ENCODE peak calls at places on chromosomes 12 and 14, in nine cellular contexts. One of them, this sample, is unnamed.

GRCh38 chr12:56326533-56326932 is 7.3 kb downstream of the PAN2 start:
- DNase-seq in occipital lobe: no peak
- DNase-seq in lung microvascular endothelial cell: no peak
- DNase-seq in SK-N-SH: no peak
- DNase-seq in WTC11: no peak
- DNase-seq in nucleus accumbens: no peak
- DNase-seq in NCI-H345: no peak
- DNase-seq in GM12865: no peak
- DNase-seq in hypothalamus: no peak
- DNase-seq in this sample: no peak

GRCh38 chr12:39935275-39935674 is 170.6 kb downstream of the SLC2A13 start:
- DNase-seq in NCI-H345: no peak
- DNase-seq in WTC11: no peak
- DNase-seq in occipital lobe: no peak
- DNase-seq in nucleus accumbens: no peak
- DNase-seq in SK-N-SH: no peak
- DNase-seq in hypothalamus: no peak
- DNase-seq in lung microvascular endothelial cell: no peak
- DNase-seq in GM12865: no peak
- DNase-seq in this sample: no peak

GRCh38 chr12:131511391-131511802 is 199.5 kb upstream of the SFSWAP start:
- DNase-seq in SK-N-SH: no peak
- DNase-seq in nucleus accumbens: no peak
- DNase-seq in NCI-H345: no peak
- DNase-seq in WTC11: no peak
- DNase-seq in GM12865: peak
- DNase-seq in lung microvascular endothelial cell: peak
- DNase-seq in occipital lobe: peak
- DNase-seq in hypothalamus: no peak
- DNase-seq in this sample: no peak

GRCh38 chr12:14772946-14773345 is 30.3 kb downstream of the WBP11 start:
- DNase-seq in lung microvascular endothelial cell: no peak
- DNase-seq in occipital lobe: no peak
- DNase-seq in nucleus accumbens: no peak
- DNase-seq in GM12865: no peak
- DNase-seq in WTC11: no peak
- DNase-seq in hypothalamus: no peak
- DNase-seq in SK-N-SH: no peak
- DNase-seq in NCI-H345: no peak
- DNase-seq in this sample: no peak

GRCh38 chr12:131001493-131001892 is 47.8 kb downstream of the ADGRD1 start:
- DNase-seq in nucleus accumbens: no peak
- DNase-seq in lung microvascular endothelial cell: no peak
- DNase-seq in NCI-H345: no peak
- DNase-seq in occipital lobe: no peak
- DNase-seq in SK-N-SH: no peak
- DNase-seq in hypothalamus: no peak
- DNase-seq in GM12865: no peak
- DNase-seq in WTC11: no peak
- DNase-seq in this sample: no peak

GRCh38 chr12:57085999-57086950 is 2.6 kb upstream of the NAB2 start:
- DNase-seq in SK-N-SH: peak
- DNase-seq in occipital lobe: peak
- DNase-seq in nucleus accumbens: peak
- DNase-seq in GM12865: peak
- DNase-seq in hypothalamus: peak
- DNase-seq in NCI-H345: no peak
- DNase-seq in WTC11: peak
- DNase-seq in lung microvascular endothelial cell: peak
- DNase-seq in this sample: peak

GRCh38 chr12:132279184-132279889 is 50.1 kb downstream of the GALNT9 start:
- DNase-seq in SK-N-SH: peak
- DNase-seq in WTC11: no peak
- DNase-seq in hypothalamus: no peak
- DNase-seq in lung microvascular endothelial cell: peak
- DNase-seq in GM12865: no peak
- DNase-seq in nucleus accumbens: no peak
- DNase-seq in occipital lobe: peak
- DNase-seq in NCI-H345: no peak
- DNase-seq in this sample: no peak

GRCh38 chr12:104057771-104058197 is 6.5 kb upstream of the HCFC2 start:
- DNase-seq in SK-N-SH: peak
- DNase-seq in WTC11: no peak
- DNase-seq in lung microvascular endothelial cell: peak
- DNase-seq in hypothalamus: no peak
- DNase-seq in NCI-H345: peak
- DNase-seq in occipital lobe: no peak
- DNase-seq in nucleus accumbens: no peak
- DNase-seq in GM12865: peak
- DNase-seq in this sample: no peak

GRCh38 chr14:85688024-85688423 is 158.1 kb downstream of the FLRT2 start:
- DNase-seq in lung microvascular endothelial cell: no peak
- DNase-seq in NCI-H345: no peak
- DNase-seq in nucleus accumbens: no peak
- DNase-seq in SK-N-SH: no peak
- DNase-seq in WTC11: no peak
- DNase-seq in GM12865: no peak
- DNase-seq in occipital lobe: no peak
- DNase-seq in hypothalamus: no peak
- DNase-seq in this sample: no peak